ENCODE peak calls at places on chromosome 1, in nine cellular contexts. C, P, V, M, A, Z, H, K and R are unnamed samples.

GRCh38 chr1:153483776-153484175 is 23.3 kb upstream of the S100A7 start:
- DNase-seq in C (peak; percentile 91), P (no peak), V (no peak), M (no peak), A (no peak), Z (no peak), H (no peak), K (no peak), R (no peak)

GRCh38 chr1:12090326-12090725 is 27.2 kb downstream of the TNFRSF8 start:
- DNase-seq in C (no peak), P (no peak), V (no peak), M (no peak), A (no peak), Z (no peak), H (no peak), K (no peak), R (no peak)

GRCh38 chr1:116463730-116464129 is 90.7 kb downstream of the ATP1A1 start:
- DNase-seq in C (no peak), P (no peak), V (no peak), M (no peak), A (no peak), Z (no peak), H (no peak), K (no peak), R (no peak)

GRCh38 chr1:181100015-181100905 is 11.8 kb downstream of the IER5 start:
- DNase-seq in C (no peak), P (no peak), V (no peak), M (peak; percentile 49), A (no peak), Z (no peak), H (no peak), K (no peak), R (no peak)

GRCh38 chr1:43934279-43934985 is 831 bp downstream of the ARTN start:
- DNase-seq in C (peak; percentile 73), P (peak; percentile 48), V (no peak), M (peak; percentile 77), A (no peak), Z (peak; percentile 27), H (peak; percentile 18), K (peak; percentile 66), R (peak; percentile 84)

GRCh38 chr1:228059536-228060457 is 22.7 kb upstream of the ARF1 start:
- DNase-seq in C (peak; percentile 82), P (peak; percentile 49), V (peak; percentile 56), M (peak; percentile 81), A (no peak), Z (no peak), H (peak; percentile 30), K (no peak), R (peak; percentile 53)

GRCh38 chr1:25819496-25820246 is at the start of gene MTFR1L:
- DNase-seq in C (peak; percentile 58), P (peak; percentile 73), V (peak; percentile 89), M (peak; percentile 95), A (peak; percentile 31), Z (peak; percentile 28), H (peak; percentile 88), K (peak; percentile 81), R (peak; percentile 97)

GRCh38 chr1:212688338-212689047 is 11.1 kb downstream of the BATF3 start:
- DNase-seq in C (no peak), P (no peak), V (no peak), M (no peak), A (peak; percentile 31), Z (no peak), H (no peak), K (no peak), R (peak; percentile 39)

GRCh38 chr1:63688302-63688701 is 85.5 kb upstream of the ROR1 start:
- DNase-seq in C (no peak), P (no peak), V (no peak), M (no peak), A (no peak), Z (no peak), H (no peak), K (no peak), R (peak; percentile 85)

GRCh38 chr1:64038119-64038518 is 165.3 kb upstream of the UBE2U start:
- DNase-seq in C (no peak), P (no peak), V (no peak), M (no peak), A (no peak), Z (no peak), H (no peak), K (no peak), R (no peak)

GRCh38 chr1:97647776-97648175 is 273.1 kb downstream of the DPYD start:
- DNase-seq in C (no peak), P (no peak), V (no peak), M (no peak), A (no peak), Z (peak; percentile 44), H (no peak), K (no peak), R (peak; percentile 27)

GRCh38 chr1:70319750-70320149 is 34.8 kb downstream of the ANKRD13C start:
- DNase-seq in C (no peak), P (peak; percentile 70), V (no peak), M (no peak), A (peak; percentile 27), Z (no peak), H (no peak), K (no peak), R (peak; percentile 52)

GRCh38 chr1:228399531-228400236 is 7.0 kb downstream of the TRIM11 start:
- DNase-seq in C (no peak), P (no peak), V (no peak), M (no peak), A (no peak), Z (no peak), H (no peak), K (no peak), R (no peak)

GRCh38 chr1:201181726-201182125 is 8.9 kb upstream of the IGFN1 start:
- DNase-seq in C (no peak), P (no peak), V (no peak), M (no peak), A (no peak), Z (no peak), H (no peak), K (no peak), R (no peak)

GRCh38 chr1:8540971-8541370 is 223.1 kb downstream of the SLC45A1 start:
- DNase-seq in C (no peak), P (no peak), V (no peak), M (no peak), A (no peak), Z (no peak), H (no peak), K (no peak), R (no peak)

GRCh38 chr1:219567341-219567947 is 45.5 kb downstream of the ZC3H11B start:
- DNase-seq in C (peak; percentile 30), P (peak; percentile 52), V (no peak), M (no peak), A (no peak), Z (peak; percentile 66), H (no peak), K (peak; percentile 27), R (peak; percentile 53)

GRCh38 chr1:34792868-34793727 is at the start of gene GJA4:
- DNase-seq in C (no peak), P (no peak), V (peak; percentile 40), M (peak; percentile 24), A (no peak), Z (no peak), H (no peak), K (no peak), R (no peak)